ENCODE peak calls at places on chromosomes 7 and 10, in ten cellular contexts. One of them, this sample, is unnamed.

GRCh38 chr7:785416-785815 is 46.9 kb upstream of the SUN1 start:
- DNase-seq in fibroblast of the aortic adventitia: no peak
- DNase-seq in naive thymus-derived CD8-positive, alpha-beta T cell: no peak
- DNase-seq in foreskin fibroblast: no peak
- DNase-seq in GM03348: no peak
- DNase-seq in IMR-90: no peak
- DNase-seq in NCI-H1930: no peak
- DNase-seq in NCI-H1092 treated with DMSO at 0.1 percent for 48 hours: no peak
- DNase-seq in DMS153: no peak
- DNase-seq in frontal cortex: no peak
- DNase-seq in this sample: no peak

GRCh38 chr10:125611756-125612155 is 71.2 kb downstream of the TEX36 start:
- DNase-seq in fibroblast of the aortic adventitia: no peak
- DNase-seq in naive thymus-derived CD8-positive, alpha-beta T cell: no peak
- DNase-seq in foreskin fibroblast: no peak
- DNase-seq in GM03348: no peak
- DNase-seq in IMR-90: no peak
- DNase-seq in NCI-H1930: no peak
- DNase-seq in NCI-H1092 treated with DMSO at 0.1 percent for 48 hours: no peak
- DNase-seq in DMS153: no peak
- DNase-seq in frontal cortex: no peak
- DNase-seq in this sample: no peak

GRCh38 chr10:33653584-33654367 is 319.3 kb upstream of the NRP1 start:
- DNase-seq in fibroblast of the aortic adventitia: peak; percentile 95
- DNase-seq in naive thymus-derived CD8-positive, alpha-beta T cell: no peak
- DNase-seq in foreskin fibroblast: peak; percentile 47
- DNase-seq in GM03348: peak; percentile 75
- DNase-seq in IMR-90: peak; percentile 71
- DNase-seq in NCI-H1930: no peak
- DNase-seq in NCI-H1092 treated with DMSO at 0.1 percent for 48 hours: no peak
- DNase-seq in DMS153: no peak
- DNase-seq in frontal cortex: no peak
- DNase-seq in this sample: no peak

GRCh38 chr7:42272793-42273665 is 36.0 kb upstream of the GLI3 start:
- DNase-seq in fibroblast of the aortic adventitia: peak; percentile 31
- DNase-seq in naive thymus-derived CD8-positive, alpha-beta T cell: no peak
- DNase-seq in foreskin fibroblast: peak; percentile 24
- DNase-seq in GM03348: peak; percentile 56
- DNase-seq in IMR-90: peak; percentile 59
- DNase-seq in NCI-H1930: no peak
- DNase-seq in NCI-H1092 treated with DMSO at 0.1 percent for 48 hours: no peak
- DNase-seq in DMS153: no peak
- DNase-seq in frontal cortex: no peak
- DNase-seq in this sample: no peak

GRCh38 chr10:4498763-4499251 is 327.2 kb upstream of the AKR1E2 start:
- DNase-seq in fibroblast of the aortic adventitia: peak; percentile 96
- DNase-seq in naive thymus-derived CD8-positive, alpha-beta T cell: no peak
- DNase-seq in foreskin fibroblast: peak; percentile 79
- DNase-seq in GM03348: peak; percentile 33
- DNase-seq in IMR-90: peak; percentile 94
- DNase-seq in NCI-H1930: no peak
- DNase-seq in NCI-H1092 treated with DMSO at 0.1 percent for 48 hours: peak; percentile 25
- DNase-seq in DMS153: peak; percentile 16
- DNase-seq in frontal cortex: no peak
- DNase-seq in this sample: peak; percentile 96

GRCh38 chr10:63213489-63213888 is 80.4 kb downstream of the NRBF2 start:
- DNase-seq in fibroblast of the aortic adventitia: no peak
- DNase-seq in naive thymus-derived CD8-positive, alpha-beta T cell: no peak
- DNase-seq in foreskin fibroblast: no peak
- DNase-seq in GM03348: no peak
- DNase-seq in IMR-90: no peak
- DNase-seq in NCI-H1930: no peak
- DNase-seq in NCI-H1092 treated with DMSO at 0.1 percent for 48 hours: no peak
- DNase-seq in DMS153: no peak
- DNase-seq in frontal cortex: no peak
- DNase-seq in this sample: peak; percentile 63

GRCh38 chr7:21565614-21566013 is 22.8 kb downstream of the DNAH11 start:
- DNase-seq in fibroblast of the aortic adventitia: no peak
- DNase-seq in naive thymus-derived CD8-positive, alpha-beta T cell: no peak
- DNase-seq in foreskin fibroblast: no peak
- DNase-seq in GM03348: no peak
- DNase-seq in IMR-90: no peak
- DNase-seq in NCI-H1930: no peak
- DNase-seq in NCI-H1092 treated with DMSO at 0.1 percent for 48 hours: no peak
- DNase-seq in DMS153: no peak
- DNase-seq in frontal cortex: no peak
- DNase-seq in this sample: no peak

GRCh38 chr10:6151087-6151977 is 51.4 kb upstream of the PFKFB3 start:
- DNase-seq in fibroblast of the aortic adventitia: peak; percentile 71
- DNase-seq in naive thymus-derived CD8-positive, alpha-beta T cell: peak; percentile 52
- DNase-seq in foreskin fibroblast: peak; percentile 57
- DNase-seq in GM03348: peak; percentile 65
- DNase-seq in IMR-90: peak; percentile 69
- DNase-seq in NCI-H1930: no peak
- DNase-seq in NCI-H1092 treated with DMSO at 0.1 percent for 48 hours: no peak
- DNase-seq in DMS153: no peak
- DNase-seq in frontal cortex: peak; percentile 68
- DNase-seq in this sample: no peak

GRCh38 chr7:27166475-27167169 is 1.3 kb upstream of the HOXA9 start:
- DNase-seq in fibroblast of the aortic adventitia: no peak
- DNase-seq in naive thymus-derived CD8-positive, alpha-beta T cell: no peak
- DNase-seq in foreskin fibroblast: no peak
- DNase-seq in GM03348: no peak
- DNase-seq in IMR-90: no peak
- DNase-seq in NCI-H1930: no peak
- DNase-seq in NCI-H1092 treated with DMSO at 0.1 percent for 48 hours: no peak
- DNase-seq in DMS153: no peak
- DNase-seq in frontal cortex: no peak
- DNase-seq in this sample: no peak

GRCh38 chr7:134089446-134089845 is 37.7 kb upstream of the LRGUK start:
- DNase-seq in fibroblast of the aortic adventitia: no peak
- DNase-seq in naive thymus-derived CD8-positive, alpha-beta T cell: no peak
- DNase-seq in foreskin fibroblast: no peak
- DNase-seq in GM03348: no peak
- DNase-seq in IMR-90: no peak
- DNase-seq in NCI-H1930: no peak
- DNase-seq in NCI-H1092 treated with DMSO at 0.1 percent for 48 hours: no peak
- DNase-seq in DMS153: no peak
- DNase-seq in frontal cortex: no peak
- DNase-seq in this sample: no peak

GRCh38 chr10:23196915-23197314 is 4.8 kb downstream of the PTF1A start:
- DNase-seq in fibroblast of the aortic adventitia: no peak
- DNase-seq in naive thymus-derived CD8-positive, alpha-beta T cell: no peak
- DNase-seq in foreskin fibroblast: no peak
- DNase-seq in GM03348: no peak
- DNase-seq in IMR-90: no peak
- DNase-seq in NCI-H1930: no peak
- DNase-seq in NCI-H1092 treated with DMSO at 0.1 percent for 48 hours: no peak
- DNase-seq in DMS153: no peak
- DNase-seq in frontal cortex: no peak
- DNase-seq in this sample: no peak

GRCh38 chr10:23399701-23400144 is 39.2 kb upstream of the OTUD1 start:
- DNase-seq in fibroblast of the aortic adventitia: peak; percentile 90
- DNase-seq in naive thymus-derived CD8-positive, alpha-beta T cell: no peak
- DNase-seq in foreskin fibroblast: peak; percentile 34
- DNase-seq in GM03348: peak; percentile 81
- DNase-seq in IMR-90: peak; percentile 97
- DNase-seq in NCI-H1930: no peak
- DNase-seq in NCI-H1092 treated with DMSO at 0.1 percent for 48 hours: no peak
- DNase-seq in DMS153: no peak
- DNase-seq in frontal cortex: no peak
- DNase-seq in this sample: no peak

GRCh38 chr7:30470783-30471182 is 7.8 kb downstream of the NOD1 start:
- DNase-seq in fibroblast of the aortic adventitia: peak; percentile 90
- DNase-seq in naive thymus-derived CD8-positive, alpha-beta T cell: no peak
- DNase-seq in foreskin fibroblast: peak; percentile 68
- DNase-seq in GM03348: peak; percentile 50
- DNase-seq in IMR-90: peak; percentile 88
- DNase-seq in NCI-H1930: no peak
- DNase-seq in NCI-H1092 treated with DMSO at 0.1 percent for 48 hours: peak; percentile 75
- DNase-seq in DMS153: peak; percentile 94
- DNase-seq in frontal cortex: no peak
- DNase-seq in this sample: peak; percentile 65

GRCh38 chr10:132754071-132754470 is 31.9 kb downstream of the NKX6-2 start:
- DNase-seq in fibroblast of the aortic adventitia: no peak
- DNase-seq in naive thymus-derived CD8-positive, alpha-beta T cell: no peak
- DNase-seq in foreskin fibroblast: no peak
- DNase-seq in GM03348: no peak
- DNase-seq in IMR-90: no peak
- DNase-seq in NCI-H1930: no peak
- DNase-seq in NCI-H1092 treated with DMSO at 0.1 percent for 48 hours: no peak
- DNase-seq in DMS153: no peak
- DNase-seq in frontal cortex: no peak
- DNase-seq in this sample: no peak

GRCh38 chr10:5561704-5562645 is 37.2 kb downstream of the CALML3 start:
- DNase-seq in fibroblast of the aortic adventitia: no peak
- DNase-seq in naive thymus-derived CD8-positive, alpha-beta T cell: no peak
- DNase-seq in foreskin fibroblast: no peak
- DNase-seq in GM03348: no peak
- DNase-seq in IMR-90: no peak
- DNase-seq in NCI-H1930: no peak
- DNase-seq in NCI-H1092 treated with DMSO at 0.1 percent for 48 hours: no peak
- DNase-seq in DMS153: no peak
- DNase-seq in frontal cortex: no peak
- DNase-seq in this sample: no peak

GRCh38 chr10:77836299-77836820 is 90.2 kb downstream of the DLG5 start:
- DNase-seq in fibroblast of the aortic adventitia: no peak
- DNase-seq in naive thymus-derived CD8-positive, alpha-beta T cell: peak; percentile 71
- DNase-seq in foreskin fibroblast: peak; percentile 30
- DNase-seq in GM03348: no peak
- DNase-seq in IMR-90: peak; percentile 22
- DNase-seq in NCI-H1930: no peak
- DNase-seq in NCI-H1092 treated with DMSO at 0.1 percent for 48 hours: no peak
- DNase-seq in DMS153: no peak
- DNase-seq in frontal cortex: peak; percentile 55
- DNase-seq in this sample: no peak

GRCh38 chr10:26755443-26755903 is 58.0 kb downstream of the PDSS1 start:
- DNase-seq in fibroblast of the aortic adventitia: peak; percentile 31
- DNase-seq in naive thymus-derived CD8-positive, alpha-beta T cell: no peak
- DNase-seq in foreskin fibroblast: no peak
- DNase-seq in GM03348: no peak
- DNase-seq in IMR-90: peak; percentile 65
- DNase-seq in NCI-H1930: no peak
- DNase-seq in NCI-H1092 treated with DMSO at 0.1 percent for 48 hours: no peak
- DNase-seq in DMS153: no peak
- DNase-seq in frontal cortex: no peak
- DNase-seq in this sample: no peak

GRCh38 chr10:72785422-72785818 is 93.5 kb downstream of the MCU start:
- DNase-seq in fibroblast of the aortic adventitia: peak; percentile 34
- DNase-seq in naive thymus-derived CD8-positive, alpha-beta T cell: no peak
- DNase-seq in foreskin fibroblast: no peak
- DNase-seq in GM03348: no peak
- DNase-seq in IMR-90: no peak
- DNase-seq in NCI-H1930: no peak
- DNase-seq in NCI-H1092 treated with DMSO at 0.1 percent for 48 hours: no peak
- DNase-seq in DMS153: no peak
- DNase-seq in frontal cortex: no peak
- DNase-seq in this sample: no peak

GRCh38 chr7:49802600-49802999 is 29.2 kb downstream of the VWC2 start:
- DNase-seq in fibroblast of the aortic adventitia: no peak
- DNase-seq in naive thymus-derived CD8-positive, alpha-beta T cell: no peak
- DNase-seq in foreskin fibroblast: no peak
- DNase-seq in GM03348: no peak
- DNase-seq in IMR-90: no peak
- DNase-seq in NCI-H1930: no peak
- DNase-seq in NCI-H1092 treated with DMSO at 0.1 percent for 48 hours: no peak
- DNase-seq in DMS153: no peak
- DNase-seq in frontal cortex: no peak
- DNase-seq in this sample: no peak

GRCh38 chr7:531777-532176 is 12.1 kb upstream of the PDGFA start:
- DNase-seq in fibroblast of the aortic adventitia: no peak
- DNase-seq in naive thymus-derived CD8-positive, alpha-beta T cell: no peak
- DNase-seq in foreskin fibroblast: no peak
- DNase-seq in GM03348: no peak
- DNase-seq in IMR-90: no peak
- DNase-seq in NCI-H1930: no peak
- DNase-seq in NCI-H1092 treated with DMSO at 0.1 percent for 48 hours: no peak
- DNase-seq in DMS153: no peak
- DNase-seq in frontal cortex: no peak
- DNase-seq in this sample: no peak

GRCh38 chr7:157670490-157671357 is 333.9 kb downstream of the DNAJB6 start:
- DNase-seq in fibroblast of the aortic adventitia: no peak
- DNase-seq in naive thymus-derived CD8-positive, alpha-beta T cell: no peak
- DNase-seq in foreskin fibroblast: no peak
- DNase-seq in GM03348: no peak
- DNase-seq in IMR-90: no peak
- DNase-seq in NCI-H1930: no peak
- DNase-seq in NCI-H1092 treated with DMSO at 0.1 percent for 48 hours: no peak
- DNase-seq in DMS153: no peak
- DNase-seq in frontal cortex: no peak
- DNase-seq in this sample: no peak

GRCh38 chr10:100909506-100910260 is 3.1 kb upstream of the SLF2 start:
- DNase-seq in fibroblast of the aortic adventitia: no peak
- DNase-seq in naive thymus-derived CD8-positive, alpha-beta T cell: no peak
- DNase-seq in foreskin fibroblast: no peak
- DNase-seq in GM03348: no peak
- DNase-seq in IMR-90: no peak
- DNase-seq in NCI-H1930: no peak
- DNase-seq in NCI-H1092 treated with DMSO at 0.1 percent for 48 hours: no peak
- DNase-seq in DMS153: no peak
- DNase-seq in frontal cortex: no peak
- DNase-seq in this sample: no peak

GRCh38 chr10:102242118-102242485 is 790 bp upstream of the PITX3 start:
- DNase-seq in fibroblast of the aortic adventitia: no peak
- DNase-seq in naive thymus-derived CD8-positive, alpha-beta T cell: no peak
- DNase-seq in foreskin fibroblast: no peak
- DNase-seq in GM03348: peak; percentile 6
- DNase-seq in IMR-90: no peak
- DNase-seq in NCI-H1930: no peak
- DNase-seq in NCI-H1092 treated with DMSO at 0.1 percent for 48 hours: no peak
- DNase-seq in DMS153: no peak
- DNase-seq in frontal cortex: no peak
- DNase-seq in this sample: no peak

GRCh38 chr10:90319188-90319914 is 538.5 kb downstream of the HTR7 start:
- DNase-seq in fibroblast of the aortic adventitia: peak; percentile 87
- DNase-seq in naive thymus-derived CD8-positive, alpha-beta T cell: no peak
- DNase-seq in foreskin fibroblast: peak; percentile 87
- DNase-seq in GM03348: peak; percentile 37
- DNase-seq in IMR-90: peak; percentile 94
- DNase-seq in NCI-H1930: no peak
- DNase-seq in NCI-H1092 treated with DMSO at 0.1 percent for 48 hours: no peak
- DNase-seq in DMS153: peak; percentile 71
- DNase-seq in frontal cortex: peak; percentile 14
- DNase-seq in this sample: peak; percentile 75

GRCh38 chr10:94075521-94075920 is 81.8 kb downstream of the PLCE1 start:
- DNase-seq in fibroblast of the aortic adventitia: no peak
- DNase-seq in naive thymus-derived CD8-positive, alpha-beta T cell: no peak
- DNase-seq in foreskin fibroblast: no peak
- DNase-seq in GM03348: no peak
- DNase-seq in IMR-90: no peak
- DNase-seq in NCI-H1930: no peak
- DNase-seq in NCI-H1092 treated with DMSO at 0.1 percent for 48 hours: no peak
- DNase-seq in DMS153: no peak
- DNase-seq in frontal cortex: no peak
- DNase-seq in this sample: no peak

GRCh38 chr10:46265981-46266505 is 20.8 kb upstream of the ANTXRL start:
- DNase-seq in fibroblast of the aortic adventitia: no peak
- DNase-seq in naive thymus-derived CD8-positive, alpha-beta T cell: no peak
- DNase-seq in foreskin fibroblast: no peak
- DNase-seq in GM03348: no peak
- DNase-seq in IMR-90: no peak
- DNase-seq in NCI-H1930: no peak
- DNase-seq in NCI-H1092 treated with DMSO at 0.1 percent for 48 hours: no peak
- DNase-seq in DMS153: no peak
- DNase-seq in frontal cortex: no peak
- DNase-seq in this sample: no peak

GRCh38 chr7:69283421-69283820 is 314.9 kb upstream of the AUTS2 start:
- DNase-seq in fibroblast of the aortic adventitia: peak; percentile 35
- DNase-seq in naive thymus-derived CD8-positive, alpha-beta T cell: no peak
- DNase-seq in foreskin fibroblast: no peak
- DNase-seq in GM03348: peak; percentile 46
- DNase-seq in IMR-90: no peak
- DNase-seq in NCI-H1930: no peak
- DNase-seq in NCI-H1092 treated with DMSO at 0.1 percent for 48 hours: no peak
- DNase-seq in DMS153: no peak
- DNase-seq in frontal cortex: no peak
- DNase-seq in this sample: peak; percentile 39

GRCh38 chr10:77774940-77775391 is 137.4 kb upstream of the KCNMA1 start:
- DNase-seq in fibroblast of the aortic adventitia: peak; percentile 13
- DNase-seq in naive thymus-derived CD8-positive, alpha-beta T cell: no peak
- DNase-seq in foreskin fibroblast: no peak
- DNase-seq in GM03348: no peak
- DNase-seq in IMR-90: peak; percentile 63
- DNase-seq in NCI-H1930: no peak
- DNase-seq in NCI-H1092 treated with DMSO at 0.1 percent for 48 hours: no peak
- DNase-seq in DMS153: no peak
- DNase-seq in frontal cortex: no peak
- DNase-seq in this sample: no peak